ENCODE peak calls at places on chromosomes 4 and X, in four cellular contexts. One of them, this sample, is unnamed. For H3K9me3 and H3K36me3, the result is how much of the 10 kb centered on the place peaks cover.

GRCh38 chrX:21930986-21931385 is 9.5 kb upstream of the SMS start:
- DNase-seq in CD4-positive, CD25-positive, alpha-beta regulatory T cell: no peak
- DNase-seq in body of pancreas: no peak
- DNase-seq in iPS DF 6.9: no peak
- DNase-seq in this sample: no peak

GRCh38 chr4:20253799-20254409 is 2.2 kb downstream of the SLIT2 start:
- DNase-seq in CD4-positive, CD25-positive, alpha-beta regulatory T cell: no peak
- DNase-seq in body of pancreas: peak
- DNase-seq in iPS DF 6.9: no peak
- DNase-seq in this sample: peak

GRCh38 chrX:43939187-43939926 is 33.8 kb downstream of the NDP start:
- DNase-seq in iPS DF 6.9: no peak
- DNase-seq in CD4-positive, CD25-positive, alpha-beta regulatory T cell: no peak
- DNase-seq in body of pancreas: no peak
- DNase-seq in this sample: no peak

GRCh38 chr4:34850426-34850825 is 1393.9 kb downstream of the ARAP2 start:
- DNase-seq in CD4-positive, CD25-positive, alpha-beta regulatory T cell: no peak
- DNase-seq in body of pancreas: no peak
- DNase-seq in iPS DF 6.9: no peak
- DNase-seq in this sample: no peak

GRCh38 chr4:6206771-6207290 is 6.5 kb upstream of the JAKMIP1 start:
- DNase-seq in iPS DF 6.9: no peak
- DNase-seq in body of pancreas: no peak
- DNase-seq in CD4-positive, CD25-positive, alpha-beta regulatory T cell: no peak
- DNase-seq in this sample: no peak

GRCh38 chr4:109125084-109125483 is 177.4 kb downstream of the COL25A1 start:
- DNase-seq in iPS DF 6.9: no peak
- DNase-seq in body of pancreas: no peak
- DNase-seq in CD4-positive, CD25-positive, alpha-beta regulatory T cell: no peak
- DNase-seq in this sample: no peak

GRCh38 chr4:183390374-183390773 is 54.1 kb upstream of the CDKN2AIP start:
- DNase-seq in CD4-positive, CD25-positive, alpha-beta regulatory T cell: no peak
- DNase-seq in iPS DF 6.9: no peak
- DNase-seq in body of pancreas: no peak
- DNase-seq in this sample: peak

GRCh38 chr4:153450545-153450917 is 15.6 kb upstream of the TMEM131L start:
- DNase-seq in iPS DF 6.9: no peak
- DNase-seq in body of pancreas: no peak
- DNase-seq in CD4-positive, CD25-positive, alpha-beta regulatory T cell: no peak
- DNase-seq in this sample: no peak

GRCh38 chrX:137945470-137945869 is 379.5 kb downstream of the ZIC3 start:
- DNase-seq in CD4-positive, CD25-positive, alpha-beta regulatory T cell: no peak
- DNase-seq in iPS DF 6.9: no peak
- DNase-seq in body of pancreas: no peak
- DNase-seq in this sample: no peak

GRCh38 chrX:30864383-30864785 is 24.7 kb downstream of the TAB3 start:
- DNase-seq in iPS DF 6.9: no peak
- DNase-seq in body of pancreas: no peak
- DNase-seq in CD4-positive, CD25-positive, alpha-beta regulatory T cell: no peak
- DNase-seq in this sample: no peak

GRCh38 chrX:129759576-129760061 is 20.1 kb upstream of the SASH3 start:
- DNase-seq in CD4-positive, CD25-positive, alpha-beta regulatory T cell: peak
- DNase-seq in iPS DF 6.9: no peak
- DNase-seq in body of pancreas: no peak
- DNase-seq in this sample: peak

GRCh38 chr4:77600521-77601451 is 4.8 kb upstream of the CXCL13 start:
- DNase-seq in body of pancreas: peak
- DNase-seq in iPS DF 6.9: no peak
- DNase-seq in CD4-positive, CD25-positive, alpha-beta regulatory T cell: no peak
- DNase-seq in this sample: no peak

GRCh38 chrX:2840961-2841360 is 12.2 kb downstream of the GYG2 start:
- DNase-seq in iPS DF 6.9: no peak
- DNase-seq in CD4-positive, CD25-positive, alpha-beta regulatory T cell: no peak
- DNase-seq in body of pancreas: no peak
- DNase-seq in this sample: no peak

GRCh38 chrX:2732076-2732475 is 19.8 kb upstream of the XG start:
- DNase-seq in CD4-positive, CD25-positive, alpha-beta regulatory T cell: no peak
- DNase-seq in iPS DF 6.9: no peak
- DNase-seq in body of pancreas: no peak
- DNase-seq in this sample: no peak

GRCh38 chr4:48774760-48775398 is 5.2 kb downstream of the FRYL start:
- DNase-seq in body of pancreas: no peak
- DNase-seq in iPS DF 6.9: no peak
- DNase-seq in CD4-positive, CD25-positive, alpha-beta regulatory T cell: no peak
- DNase-seq in this sample: no peak

GRCh38 chr4:122602277-122603142 is 18.4 kb downstream of the IL21 start:
- DNase-seq in body of pancreas: no peak
- DNase-seq in iPS DF 6.9: peak
- DNase-seq in CD4-positive, CD25-positive, alpha-beta regulatory T cell: no peak
- DNase-seq in this sample: no peak

GRCh38 chr4:185307136-185307950 is 88.4 kb downstream of the LRP2BP start:
- DNase-seq in CD4-positive, CD25-positive, alpha-beta regulatory T cell: no peak
- DNase-seq in iPS DF 6.9: no peak
- DNase-seq in body of pancreas: peak
- DNase-seq in this sample: no peak

GRCh38 chr4:186144596-186145569 is 40.4 kb downstream of the FAM149A start:
- DNase-seq in CD4-positive, CD25-positive, alpha-beta regulatory T cell: no peak
- DNase-seq in body of pancreas: peak
- DNase-seq in iPS DF 6.9: no peak
- DNase-seq in this sample: peak

GRCh38 chr4:74964311-74964710 is 31.4 kb downstream of the PARM1 start:
- DNase-seq in CD4-positive, CD25-positive, alpha-beta regulatory T cell: no peak
- DNase-seq in iPS DF 6.9: no peak
- DNase-seq in body of pancreas: no peak
- DNase-seq in this sample: no peak

GRCh38 chr4:121676388-121677075 is 20.2 kb downstream of the ANXA5 start:
- DNase-seq in iPS DF 6.9: no peak
- DNase-seq in body of pancreas: no peak
- DNase-seq in CD4-positive, CD25-positive, alpha-beta regulatory T cell: no peak
- DNase-seq in this sample: no peak

GRCh38 chr4:3644849-3645627 is 112.8 kb upstream of the LRPAP1 start:
- DNase-seq in body of pancreas: no peak
- DNase-seq in iPS DF 6.9: no peak
- DNase-seq in CD4-positive, CD25-positive, alpha-beta regulatory T cell: no peak
- DNase-seq in this sample: peak

GRCh38 chr4:94653095-94653649 is 104.6 kb upstream of the BMPR1B start:
- DNase-seq in iPS DF 6.9: no peak
- DNase-seq in body of pancreas: no peak
- DNase-seq in CD4-positive, CD25-positive, alpha-beta regulatory T cell: no peak
- DNase-seq in this sample: no peak

GRCh38 chr4:121272526-121272925 is 108.3 kb downstream of the QRFPR start:
- DNase-seq in CD4-positive, CD25-positive, alpha-beta regulatory T cell: no peak
- DNase-seq in iPS DF 6.9: no peak
- DNase-seq in body of pancreas: no peak
- DNase-seq in this sample: no peak

GRCh38 chrX:129779747-129780146 is at the start of gene SASH3:
- DNase-seq in iPS DF 6.9: no peak
- DNase-seq in body of pancreas: no peak
- DNase-seq in CD4-positive, CD25-positive, alpha-beta regulatory T cell: peak
- DNase-seq in this sample: no peak

GRCh38 chr4:139633661-139634060 is 32.0 kb upstream of the MGST2 start:
- DNase-seq in CD4-positive, CD25-positive, alpha-beta regulatory T cell: no peak
- DNase-seq in iPS DF 6.9: no peak
- DNase-seq in body of pancreas: peak
- DNase-seq in this sample: no peak

GRCh38 chrX:40749874-40750273 is 14.5 kb upstream of the MED14 start:
- DNase-seq in iPS DF 6.9: no peak
- DNase-seq in CD4-positive, CD25-positive, alpha-beta regulatory T cell: no peak
- DNase-seq in body of pancreas: no peak
- DNase-seq in this sample: no peak

GRCh38 chrX:136220535-136220934 is 30.7 kb downstream of the MAP7D3 start:
- DNase-seq in iPS DF 6.9: no peak
- DNase-seq in CD4-positive, CD25-positive, alpha-beta regulatory T cell: no peak
- DNase-seq in body of pancreas: no peak
- DNase-seq in this sample: no peak

GRCh38 chr4:140130677-140131076 is 23.3 kb downstream of the MAML3 start:
- DNase-seq in body of pancreas: no peak
- DNase-seq in CD4-positive, CD25-positive, alpha-beta regulatory T cell: no peak
- DNase-seq in iPS DF 6.9: no peak
- DNase-seq in this sample: no peak

GRCh38 chrX:133881011-133881410 is 104.4 kb downstream of the GPC3 start:
- DNase-seq in iPS DF 6.9: no peak
- DNase-seq in CD4-positive, CD25-positive, alpha-beta regulatory T cell: no peak
- DNase-seq in body of pancreas: no peak
- DNase-seq in this sample: no peak

GRCh38 chr4:1480720-1481119 is 74.5 kb upstream of the NKX1-1 start:
- DNase-seq in CD4-positive, CD25-positive, alpha-beta regulatory T cell: no peak
- DNase-seq in iPS DF 6.9: no peak
- DNase-seq in body of pancreas: no peak
- DNase-seq in this sample: no peak
- H3K9me3 ChIP-seq in CD4-positive, CD25-positive, alpha-beta regulatory T cell: under half
- H3K9me3 ChIP-seq in iPS DF 6.9: under half
- H3K9me3 ChIP-seq in body of pancreas: under half
- H3K9me3 ChIP-seq in this sample: under half

GRCh38 chr4:11426716-11427115 is 2.0 kb downstream of the HS3ST1 start:
- DNase-seq in CD4-positive, CD25-positive, alpha-beta regulatory T cell: no peak
- DNase-seq in iPS DF 6.9: no peak
- DNase-seq in body of pancreas: no peak
- DNase-seq in this sample: no peak
- H3K4me3 ChIP-seq in CD4-positive, CD25-positive, alpha-beta regulatory T cell: no peak
- H3K4me3 ChIP-seq in iPS DF 6.9: no peak
- H3K4me3 ChIP-seq in body of pancreas: no peak
- H3K4me3 ChIP-seq in this sample: no peak

GRCh38 chrX:49042581-49043219 is 457 bp downstream of the TFE3 start:
- DNase-seq in body of pancreas: no peak
- DNase-seq in iPS DF 6.9: no peak
- DNase-seq in CD4-positive, CD25-positive, alpha-beta regulatory T cell: no peak
- DNase-seq in this sample: no peak

GRCh38 chrX:49041683-49042529 is 1.3 kb downstream of the TFE3 start:
- DNase-seq in iPS DF 6.9: no peak
- DNase-seq in CD4-positive, CD25-positive, alpha-beta regulatory T cell: no peak
- DNase-seq in body of pancreas: no peak
- DNase-seq in this sample: peak

GRCh38 chrX:49040376-49040955 is 2.7 kb downstream of the TFE3 start:
- DNase-seq in CD4-positive, CD25-positive, alpha-beta regulatory T cell: no peak
- DNase-seq in iPS DF 6.9: no peak
- DNase-seq in body of pancreas: no peak
- DNase-seq in this sample: no peak

GRCh38 chrX:49039598-49040375 is 3.4 kb downstream of the TFE3 start:
- DNase-seq in iPS DF 6.9: peak
- DNase-seq in body of pancreas: peak
- DNase-seq in CD4-positive, CD25-positive, alpha-beta regulatory T cell: peak
- DNase-seq in this sample: peak

DNA sequence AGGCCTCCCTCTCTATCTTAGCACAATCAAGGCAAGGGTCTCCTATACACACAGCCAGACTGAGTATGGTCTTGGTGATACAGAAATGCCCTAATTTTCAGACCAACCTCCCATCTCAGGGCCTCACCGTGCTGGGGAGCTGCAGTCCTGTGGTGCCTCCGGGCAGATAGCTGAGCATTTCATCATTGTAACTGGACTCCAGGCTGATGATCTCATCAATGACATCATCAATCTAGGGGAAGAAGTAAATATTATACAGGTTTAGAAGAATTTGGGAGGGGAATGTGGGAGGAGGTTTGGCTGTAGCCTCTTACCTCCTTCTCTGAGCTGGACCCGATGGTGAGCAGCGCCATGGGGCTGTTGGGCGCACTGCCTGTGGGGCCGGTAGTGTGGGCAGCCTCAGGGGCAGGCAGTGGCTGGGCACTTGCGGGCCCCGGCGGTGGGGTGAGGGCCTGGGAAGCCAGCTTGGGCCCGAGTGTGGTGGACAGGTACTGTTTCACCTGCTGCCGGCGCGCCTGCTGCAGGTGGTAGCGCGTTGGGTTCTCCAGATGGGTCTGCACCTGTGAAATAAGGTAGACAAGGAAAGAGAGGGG is 5.2 kb downstream of the TFE3 start:
- DNase-seq in body of pancreas: no peak
- DNase-seq in iPS DF 6.9: no peak
- DNase-seq in CD4-positive, CD25-positive, alpha-beta regulatory T cell: no peak
- DNase-seq in this sample: no peak
- H3K36me3 ChIP-seq in body of pancreas: under half
- H3K36me3 ChIP-seq in iPS DF 6.9: under half
- H3K36me3 ChIP-seq in CD4-positive, CD25-positive, alpha-beta regulatory T cell: under half
- H3K36me3 ChIP-seq in this sample: under half

GRCh38 chr4:712916-713632 is 7.4 kb downstream of the PCGF3 start:
- DNase-seq in body of pancreas: no peak
- DNase-seq in CD4-positive, CD25-positive, alpha-beta regulatory T cell: no peak
- DNase-seq in iPS DF 6.9: no peak
- DNase-seq in this sample: no peak

GRCh38 chr4:710916-711315 is 5.3 kb downstream of the PCGF3 start:
- DNase-seq in iPS DF 6.9: no peak
- DNase-seq in body of pancreas: no peak
- DNase-seq in CD4-positive, CD25-positive, alpha-beta regulatory T cell: no peak
- DNase-seq in this sample: no peak

GRCh38 chr4:712093-712492 is 6.5 kb downstream of the PCGF3 start:
- DNase-seq in iPS DF 6.9: no peak
- DNase-seq in CD4-positive, CD25-positive, alpha-beta regulatory T cell: no peak
- DNase-seq in body of pancreas: no peak
- DNase-seq in this sample: no peak

GRCh38 chr4:717601-718320 is 12.1 kb downstream of the PCGF3 start:
- DNase-seq in CD4-positive, CD25-positive, alpha-beta regulatory T cell: no peak
- DNase-seq in iPS DF 6.9: no peak
- DNase-seq in body of pancreas: no peak
- DNase-seq in this sample: no peak

GRCh38 chr4:714087-714486 is 8.5 kb downstream of the PCGF3 start:
- DNase-seq in body of pancreas: no peak
- DNase-seq in CD4-positive, CD25-positive, alpha-beta regulatory T cell: no peak
- DNase-seq in iPS DF 6.9: no peak
- DNase-seq in this sample: no peak
- H3K9me3 ChIP-seq in body of pancreas: under half
- H3K9me3 ChIP-seq in CD4-positive, CD25-positive, alpha-beta regulatory T cell: under half
- H3K9me3 ChIP-seq in iPS DF 6.9: under half
- H3K9me3 ChIP-seq in this sample: under half

GRCh38 chrX:153926594-153926862 is 464 bp upstream of the ARHGAP4 start:
- DNase-seq in iPS DF 6.9: no peak
- DNase-seq in CD4-positive, CD25-positive, alpha-beta regulatory T cell: no peak
- DNase-seq in body of pancreas: no peak
- DNase-seq in this sample: no peak
- H3K4me3 ChIP-seq in iPS DF 6.9: peak
- H3K4me3 ChIP-seq in CD4-positive, CD25-positive, alpha-beta regulatory T cell: peak
- H3K4me3 ChIP-seq in body of pancreas: no peak
- H3K4me3 ChIP-seq in this sample: no peak

This sample was measured in MG63.